ENCODE peak calls at places on chromosomes 7 and 10, in five cellular contexts. G is stimulated activated CD4-positive, alpha-beta T cell treated with anti-CD3 and anti-CD28 coated beads, Interleukin-2, amount 100 ng/mL, for 48 hours; D is epithelial cell of esophagus; R is SK-N-SH; M is left colon. J is an unnamed sample.

GRCh38 chr7:972670-973309 is 2.6 kb downstream of the COX19 start:
- DNase-seq in M (no peak), D (no peak), G (no peak), R (no peak), J (no peak)

GRCh38 chr7:113394856-113395255 is 276.5 kb upstream of the SMIM30 start:
- DNase-seq in M (no peak), G (no peak), R (no peak), D (no peak), J (no peak)

GRCh38 chr7:83413425-83413824 is 235.5 kb downstream of the SEMA3E start:
- DNase-seq in M (no peak), R (no peak), G (no peak), D (peak; percentile 36), J (no peak)

GRCh38 chr10:28948045-28948444 is 270.7 kb downstream of the BAMBI start:
- DNase-seq in G (no peak), D (peak; percentile 15), R (no peak), M (no peak), J (no peak)

GRCh38 chr7:82559203-82559805 is 115.7 kb upstream of the CACNA2D1 start:
- DNase-seq in G (no peak), M (peak; percentile 24), R (peak; percentile 72), D (peak; percentile 9), J (peak; percentile 30)

GRCh38 chr10:110566472-110567200 is 859 bp upstream of the SMC3 start:
- DNase-seq in G (no peak), R (peak; percentile 46), D (no peak), M (no peak), J (no peak)

GRCh38 chr7:99141756-99142726 is 1.9 kb downstream of the SMURF1 start:
- DNase-seq in D (peak; percentile 81), R (peak; percentile 78), M (peak; percentile 55), G (peak; percentile 66), J (peak; percentile 66)

GRCh38 chr10:50398383-50398782 is 147.1 kb upstream of the ASAH2 start:
- DNase-seq in M (no peak), G (no peak), D (peak; percentile 50), R (no peak), J (no peak)

GRCh38 chr10:62083868-62084267 is 182.4 kb downstream of the ARID5B start:
- DNase-seq in M (peak; percentile 42), D (peak; percentile 94), R (peak; percentile 49), G (no peak), J (peak; percentile 41)

GRCh38 chr7:107224374-107224773 is 55.6 kb downstream of the HBP1 start:
- DNase-seq in R (no peak), M (no peak), D (no peak), G (no peak), J (no peak)

GRCh38 chr7:48307041-48307714 is 135.9 kb downstream of the ABCA13 start:
- DNase-seq in G (no peak), D (peak; percentile 89), R (no peak), M (no peak), J (no peak)

GRCh38 chr10:85603167-85603940 is 763.2 kb downstream of the GRID1 start:
- DNase-seq in D (no peak), G (no peak), R (no peak), M (no peak), J (no peak)

GRCh38 chr7:25025218-25025671 is 45.3 kb upstream of the OSBPL3 start:
- DNase-seq in M (no peak), D (peak; percentile 50), R (no peak), G (no peak), J (no peak)

GRCh38 chr7:151690597-151690996 is 170.9 kb upstream of the RHEB start:
- DNase-seq in R (no peak), G (no peak), D (peak; percentile 50), M (no peak), J (no peak)

GRCh38 chr7:3896366-3896765 is 595.3 kb downstream of the SDK1 start:
- DNase-seq in D (no peak), M (no peak), G (no peak), R (no peak), J (no peak)

GRCh38 chr7:134695321-134695860 is 48.7 kb downstream of the BPGM start:
- DNase-seq in D (no peak), R (no peak), G (no peak), M (no peak), J (no peak)

GRCh38 chr10:88080213-88080612 is 216.8 kb downstream of the PTEN start:
- DNase-seq in G (no peak), M (no peak), D (no peak), R (no peak), J (no peak)

GRCh38 chr7:87144173-87144657 is 8.0 kb upstream of the DMTF1 start:
- DNase-seq in D (no peak), M (no peak), G (no peak), R (no peak), J (no peak)

GRCh38 chr7:22488643-22489462 is 11.1 kb downstream of the STEAP1B start:
- DNase-seq in M (peak; percentile 39), R (peak; percentile 79), G (peak; percentile 61), D (peak; percentile 70), J (peak; percentile 59)

GRCh38 chr7:412731-413356 is 106.8 kb downstream of the PDGFA start:
- DNase-seq in G (no peak), M (no peak), R (no peak), D (no peak), J (no peak)

GRCh38 chr10:77511498-77512218 is 126.0 kb downstream of the KCNMA1 start:
- DNase-seq in R (no peak), D (no peak), G (no peak), M (no peak), J (no peak)

GRCh38 chr10:95499482-95499989 is 61.6 kb downstream of the SORBS1 start:
- DNase-seq in M (no peak), G (no peak), R (no peak), D (no peak), J (no peak)

GRCh38 chr10:6023661-6024333 is 38.4 kb downstream of the IL2RA start:
- DNase-seq in G (no peak), M (no peak), R (no peak), D (peak; percentile 6), J (no peak)

GRCh38 chr7:101882595-101883564 is 65.5 kb downstream of the CUX1 start:
- DNase-seq in G (no peak), R (peak; percentile 59), D (peak; percentile 100), M (peak; percentile 89), J (peak; percentile 82)

GRCh38 chr7:41130596-41131236 is 572.2 kb downstream of the INHBA start:
- DNase-seq in M (no peak), D (no peak), R (no peak), G (no peak), J (no peak)

GRCh38 chr7:43105521-43106120 is 6.8 kb upstream of the HECW1 start:
- DNase-seq in D (no peak), G (no peak), M (no peak), R (no peak), J (no peak)

GRCh38 chr7:100897111-100897608 is 1.5 kb upstream of the ACHE start:
- DNase-seq in R (peak; percentile 87), D (peak; percentile 27), G (no peak), M (no peak), J (peak; percentile 80)

GRCh38 chr7:73978681-73979563 is 49.1 kb upstream of the ELN start:
- DNase-seq in G (peak; percentile 6), R (peak; percentile 55), M (peak; percentile 94), D (peak; percentile 50), J (peak; percentile 92)

GRCh38 chr7:123060446-123060845 is 64.9 kb upstream of the TAS2R16 start:
- DNase-seq in M (no peak), D (no peak), G (no peak), R (no peak), J (no peak)